ENCODE peak calls at places on chromosomes 7 and 10, in four cellular contexts. Y is K562, I is H1, T is A549. L is an unnamed sample.

GRCh38 chr7:2760098-2760889 is 72.3 kb downstream of the AMZ1 start:
- DNase-seq in Y (peak), I (no peak), T (peak), L (peak)

GRCh38 chr10:118045842-118046490 is 775 bp downstream of the RAB11FIP2 start:
- DNase-seq in Y (no peak), I (peak), T (peak), L (peak)

GRCh38 chr10:122388287-122388997 is 13.9 kb downstream of the PLEKHA1 start:
- DNase-seq in Y (no peak), I (no peak), T (no peak), L (no peak)

GRCh38 chr10:89609730-89610393 is 35.2 kb downstream of the PANK1 start:
- DNase-seq in Y (no peak), I (no peak), T (no peak), L (no peak)

GRCh38 chr7:139842414-139843210 is 13.5 kb downstream of the TBXAS1 start:
- DNase-seq in Y (no peak), I (no peak), T (no peak), L (no peak)

GRCh38 chr10:36450385-36450784 is 675.0 kb upstream of the ANKRD30A start:
- DNase-seq in Y (no peak), I (no peak), T (no peak), L (no peak)

GRCh38 chr7:87146740-87147386 is 5.4 kb upstream of the DMTF1 start:
- DNase-seq in Y (no peak), I (no peak), T (no peak), L (no peak)

GRCh38 chr10:90930070-90930837 is 9.4 kb upstream of the ANKRD1 start:
- DNase-seq in Y (no peak), I (no peak), T (peak), L (no peak)

GRCh38 chr10:129163536-129163935 is 303.5 kb upstream of the MGMT start:
- DNase-seq in Y (no peak), I (no peak), T (no peak), L (no peak)

GRCh38 chr7:127418459-127418858 is 26.0 kb upstream of the ZNF800 start:
- DNase-seq in Y (no peak), I (no peak), T (no peak), L (no peak)

GRCh38 chr10:133004991-133005390 is 62.6 kb upstream of the CFAP46 start:
- DNase-seq in Y (no peak), I (no peak), T (no peak), L (no peak)

GRCh38 chr10:12852732-12853131 is 148.8 kb downstream of the CCDC3 start:
- DNase-seq in Y (no peak), I (no peak), T (no peak), L (no peak)

GRCh38 chr10:5014936-5015335 is 11.3 kb upstream of the AKR1C2 start:
- DNase-seq in Y (peak), I (no peak), T (peak), L (no peak)

GRCh38 chr7:145184956-145185355 is 349.1 kb upstream of the TPK1 start:
- DNase-seq in Y (no peak), I (no peak), T (no peak), L (no peak)

DNA sequence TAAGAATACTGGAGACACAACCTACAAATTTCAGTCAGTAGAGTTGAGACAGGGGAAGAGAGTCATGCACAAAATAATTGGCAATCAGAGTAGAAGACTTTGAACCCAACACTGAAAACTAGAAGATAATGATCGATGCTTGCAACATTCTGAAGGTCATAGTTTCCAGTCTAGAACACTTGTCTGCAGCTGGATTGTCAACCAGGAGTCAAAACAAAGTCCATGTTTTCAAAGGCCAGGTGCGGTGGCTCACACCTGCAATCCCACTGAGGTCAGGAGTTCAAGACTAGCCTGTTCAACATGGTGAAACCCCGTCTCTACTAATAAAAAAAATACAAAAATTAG is 26.8 kb upstream of the SMURF1 start:
- DNase-seq in Y (no peak), I (no peak), T (no peak), L (no peak)
- TF ChIP-seq EP300 in Y (no peak), I (no peak), T (no peak), L (no peak)

GRCh38 chr7:13945670-13946069 is 43.8 kb downstream of the ETV1 start:
- DNase-seq in Y (no peak), I (no peak), T (no peak), L (no peak)
- TF ChIP-seq EP300 in Y (no peak), I (no peak), T (no peak), L (no peak)

DNA sequence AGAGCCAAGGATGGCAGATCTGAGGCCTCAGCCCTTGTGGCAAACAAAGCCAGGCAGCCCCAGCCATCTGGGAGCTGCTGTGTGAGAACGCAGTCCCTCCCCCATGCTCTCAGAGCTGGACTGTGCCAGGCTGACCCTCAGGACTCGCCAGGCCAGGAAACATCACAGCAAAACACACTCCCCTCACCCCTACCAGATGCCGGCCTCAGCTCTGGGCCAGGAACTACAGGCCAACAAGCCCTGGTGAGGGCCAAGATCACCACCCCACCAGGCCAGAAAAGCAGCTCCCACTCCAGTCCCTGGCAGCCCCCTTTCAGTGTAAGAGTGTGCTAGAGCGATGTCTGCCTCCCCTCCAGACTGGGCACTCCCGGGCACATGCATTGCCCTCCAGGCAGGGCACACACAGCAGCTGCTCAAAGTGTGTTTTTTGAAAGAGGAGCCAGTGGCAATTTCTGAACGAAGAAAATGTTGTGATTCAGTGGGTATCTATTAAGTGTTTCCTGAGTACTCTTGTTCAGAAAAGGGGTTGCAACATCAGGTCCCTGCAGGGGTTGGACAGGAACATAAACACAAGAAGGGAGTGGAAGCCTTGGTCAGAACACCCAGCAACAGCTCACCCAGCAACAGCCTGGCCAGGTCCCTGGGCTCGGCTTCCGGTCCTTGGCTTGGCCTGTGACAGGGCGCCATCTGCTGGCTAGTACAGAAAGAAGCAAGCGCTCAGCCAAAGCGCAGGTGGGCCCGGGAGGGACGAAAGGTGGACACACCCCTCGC is 18.2 kb downstream of the LRRC20 start:
- DNase-seq in Y (peak), I (peak), T (peak), L (peak)
- TF ChIP-seq EP300 in Y (peak), I (no peak), T (no peak), L (no peak)

GRCh38 chr10:123681285-123681684 is 15.1 kb downstream of the GPR26 start:
- DNase-seq in Y (no peak), I (no peak), T (no peak), L (no peak)
- TF ChIP-seq EP300 in Y (no peak), I (no peak), T (no peak), L (no peak)

DNA sequence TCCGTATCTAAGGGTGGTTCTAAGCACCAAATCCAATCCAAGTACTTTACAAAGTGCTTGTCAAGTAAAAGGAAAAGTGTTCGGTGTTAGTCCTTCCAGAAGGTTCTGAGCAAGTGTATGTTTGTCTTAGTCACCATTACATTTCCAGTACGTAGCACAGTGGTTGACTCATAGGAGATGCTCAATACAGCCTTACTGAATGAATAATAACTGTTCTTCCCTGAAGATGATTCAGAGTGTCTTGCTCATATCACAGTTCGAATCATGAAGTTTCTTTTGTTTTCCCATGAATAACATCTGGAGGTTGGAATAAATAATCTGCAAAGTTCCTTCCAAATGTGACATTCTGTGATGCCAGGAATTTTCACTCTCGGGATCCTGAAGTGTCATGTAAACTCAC is 53.4 kb downstream of the WNT2 start:
- DNase-seq in Y (no peak), I (no peak), T (peak), L (no peak)
- TF ChIP-seq EP300 in Y (no peak), I (no peak), T (no peak), L (no peak)

GRCh38 chr10:74593470-74593869 is 232.9 kb upstream of the KAT6B start:
- DNase-seq in Y (no peak), I (no peak), T (no peak), L (no peak)
- TF ChIP-seq EP300 in Y (no peak), I (no peak), T (no peak), L (peak)

L was measured in transverse colon.